ENCODE peak calls at places on chromosomes 11 and 22, in six cellular contexts. M is H54; G is NCI-H1105; Q is NCI-H2029; T is EL; I is stimulated activated CD4-positive, alpha-beta T cell treated with anti-CD3 and anti-CD28 coated beads, Interleukin-4, amount 100 ng/mL, for 1 hour. F is an unnamed sample.

GRCh38 chr11:88950975-88951374 is 114.8 kb downstream of the GRM5 start:
- DNase-seq in M (no peak), G (no peak), Q (no peak), T (no peak), I (no peak), F (no peak)

GRCh38 chr11:128535468-128536457 is 51.6 kb downstream of the ETS1 start:
- DNase-seq in M (no peak), G (peak; percentile 64), Q (no peak), T (no peak), I (no peak), F (no peak)

GRCh38 chr11:131441398-131441797 is 71.0 kb downstream of the NTM start:
- DNase-seq in M (no peak), G (no peak), Q (no peak), T (no peak), I (no peak), F (no peak)

GRCh38 chr11:124302756-124303155 is 11.0 kb downstream of the OR8D1 start:
- DNase-seq in M (no peak), G (no peak), Q (no peak), T (no peak), I (no peak), F (no peak)

GRCh38 chr22:23565942-23566715 is 14.0 kb downstream of the IGLL1 start:
- DNase-seq in M (no peak), G (peak; percentile 10), Q (no peak), T (no peak), I (no peak), F (no peak)

GRCh38 chr22:29385748-29386147 is 2.6 kb downstream of the AP1B1 start:
- DNase-seq in M (no peak), G (no peak), Q (no peak), T (no peak), I (no peak), F (no peak)

GRCh38 chr11:7637447-7638157 is 35.7 kb downstream of the CYB5R2 start:
- DNase-seq in M (no peak), G (no peak), Q (no peak), T (peak; percentile 75), I (no peak), F (peak; percentile 42)

GRCh38 chr11:102762414-102762813 is 18.0 kb downstream of the MMP10 start:
- DNase-seq in M (no peak), G (no peak), Q (no peak), T (peak; percentile 69), I (no peak), F (no peak)

GRCh38 chr11:75051043-75051442 is 45.6 kb downstream of the OR2AT4 start:
- DNase-seq in M (no peak), G (no peak), Q (no peak), T (no peak), I (no peak), F (no peak)

GRCh38 chr22:32020117-32020516 is 22.9 kb upstream of the SLC5A1 start:
- DNase-seq in M (no peak), G (no peak), Q (no peak), T (peak; percentile 67), I (no peak), F (no peak)

GRCh38 chr11:76787911-76788596 is 4.9 kb downstream of the TSKU start:
- DNase-seq in M (no peak), G (no peak), Q (peak; percentile 60), T (peak; percentile 41), I (no peak), F (no peak)

GRCh38 chr11:110582728-110583432 is 129.4 kb downstream of the ARHGAP20 start:
- DNase-seq in M (no peak), G (no peak), Q (no peak), T (no peak), I (no peak), F (no peak)

GRCh38 chr22:41939981-41940852 is 6.7 kb downstream of the CENPM start:
- DNase-seq in M (no peak), G (no peak), Q (peak; percentile 93), T (no peak), I (peak; percentile 89), F (no peak)

GRCh38 chr11:131370090-131370751 is at the start of gene NTM:
- DNase-seq in M (no peak), G (peak; percentile 94), Q (no peak), T (peak; percentile 2), I (no peak), F (no peak)

GRCh38 chr11:96748639-96749370 is 359.0 kb downstream of the JRKL start:
- DNase-seq in M (no peak), G (no peak), Q (no peak), T (peak; percentile 66), I (no peak), F (no peak)

GRCh38 chr22:35987487-35987886 is 41.1 kb downstream of the RBFOX2 start:
- DNase-seq in M (no peak), G (no peak), Q (no peak), T (no peak), I (no peak), F (no peak)

GRCh38 chr11:43515090-43515489 is 156.4 kb downstream of the TTC17 start:
- DNase-seq in M (no peak), G (no peak), Q (no peak), T (no peak), I (no peak), F (no peak)

GRCh38 chr22:23115825-23116494 is 25.8 kb downstream of the RSPH14 start:
- DNase-seq in M (no peak), G (no peak), Q (no peak), T (no peak), I (no peak), F (no peak)

GRCh38 chr22:40594346-40594745 is 42.2 kb downstream of the MRTFA start:
- DNase-seq in M (no peak), G (no peak), Q (no peak), T (no peak), I (no peak), F (no peak)

GRCh38 chr11:76763573-76764348 is 19.4 kb upstream of the TSKU start:
- DNase-seq in M (no peak), G (no peak), Q (no peak), T (peak; percentile 93), I (no peak), F (no peak)

GRCh38 chr22:50542416-50542927 is 3.2 kb upstream of the KLHDC7B start:
- DNase-seq in M (no peak), G (no peak), Q (no peak), T (no peak), I (no peak), F (no peak)

GRCh38 chr22:29727248-29727551 is 7.4 kb downstream of the CABP7 start:
- DNase-seq in M (no peak), G (no peak), Q (no peak), T (peak; percentile 50), I (no peak), F (no peak)

GRCh38 chr11:72758690-72759389 is 6.6 kb upstream of the ARAP1 start:
- DNase-seq in M (no peak), G (peak; percentile 74), Q (peak; percentile 89), T (no peak), I (no peak), F (peak; percentile 30)

GRCh38 chr22:38300197-38300945 is 16.9 kb downstream of the CSNK1E start:
- DNase-seq in M (no peak), G (no peak), Q (no peak), T (no peak), I (no peak), F (no peak)

F was measured in NCI-H446.